ENCODE peak calls at places on chromosomes 12 and 14, in four cellular contexts. J is GM10248, I is Calu3, M is foreskin fibroblast. Q is an unnamed sample.

GRCh38 chr14:87966816-87967215 is 26.2 kb downstream of the GALC start:
- DNase-seq in J (no peak), I (no peak), M (peak; percentile 35), Q (no peak)

GRCh38 chr14:55158412-55158811 is 29.4 kb downstream of the LGALS3 start:
- DNase-seq in I (no peak), M (no peak), J (no peak), Q (no peak)

GRCh38 chr14:88625671-88626070 is 62.8 kb downstream of the ZC3H14 start:
- DNase-seq in J (no peak), M (no peak), I (no peak), Q (no peak)

GRCh38 chr14:76245097-76245496 is 93.4 kb downstream of the GPATCH2L start:
- DNase-seq in I (no peak), M (no peak), J (no peak), Q (no peak)

GRCh38 chr14:90288646-90289355 is 32.4 kb downstream of the PSMC1 start:
- DNase-seq in M (peak; percentile 71), J (peak; percentile 38), I (no peak), Q (no peak)

GRCh38 chr12:120090211-120090610 is 26.3 kb downstream of the RAB35 start:
- DNase-seq in M (no peak), I (no peak), J (no peak), Q (no peak)

GRCh38 chr12:71746983-71747611 is 7.6 kb upstream of the RAB21 start:
- DNase-seq in M (peak; percentile 80), J (peak; percentile 49), I (peak; percentile 61), Q (peak; percentile 39)

GRCh38 chr12:51997156-51997555 is 9.6 kb upstream of the TAMALIN start:
- DNase-seq in I (no peak), M (no peak), J (no peak), Q (no peak)

GRCh38 chr14:28671425-28671824 is 95.2 kb upstream of the FOXG1 start:
- DNase-seq in J (no peak), M (peak; percentile 50), I (no peak), Q (no peak)

GRCh38 chr12:124464062-124464461 is 103.3 kb downstream of the NCOR2 start:
- DNase-seq in M (peak; percentile 52), J (no peak), I (no peak), Q (no peak)

GRCh38 chr14:97107760-97108159 is 310.6 kb downstream of the VRK1 start:
- DNase-seq in J (no peak), I (no peak), M (no peak), Q (no peak)

GRCh38 chr12:106897082-106897481 is 58.6 kb upstream of the TMEM263 start:
- DNase-seq in I (peak; percentile 9), J (no peak), M (peak; percentile 42), Q (no peak)

GRCh38 chr12:22974865-22975264 is 349.9 kb downstream of the ETNK1 start:
- DNase-seq in I (no peak), J (no peak), M (peak; percentile 88), Q (no peak)

GRCh38 chr14:54919330-54919729 is 16.7 kb upstream of the GCH1 start:
- DNase-seq in J (no peak), I (no peak), M (no peak), Q (no peak)

GRCh38 chr14:73227812-73228781 is 9.2 kb upstream of the PAPLN start:
- DNase-seq in M (peak; percentile 82), I (peak; percentile 77), J (no peak), Q (no peak)

GRCh38 chr14:55133416-55133815 is 4.4 kb downstream of the LGALS3 start:
- DNase-seq in M (peak; percentile 45), J (no peak), I (no peak), Q (no peak)

GRCh38 chr12:8886515-8887284 is 27.6 kb upstream of the PHC1 start:
- DNase-seq in I (no peak), M (no peak), J (no peak), Q (no peak)

DNA sequence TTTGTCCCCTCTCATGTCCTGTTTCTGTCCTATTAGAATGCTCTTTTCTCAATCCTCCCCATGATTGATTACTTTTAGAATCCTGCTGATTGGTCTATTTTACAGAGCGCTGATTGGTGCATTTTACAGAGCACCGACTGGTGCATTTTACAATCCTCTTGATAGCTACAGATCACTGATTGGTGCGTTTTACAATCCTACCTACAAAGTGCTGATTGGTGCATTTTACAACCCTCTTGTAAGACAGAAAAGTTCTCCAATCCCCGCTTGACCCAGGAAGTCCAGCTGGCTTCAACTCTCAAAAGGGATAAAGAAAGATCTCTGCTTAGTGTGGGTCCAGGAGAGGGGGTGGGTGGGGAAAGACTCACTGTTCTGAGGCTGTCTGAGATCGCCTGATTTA is 71.3 kb downstream of the DHRS2 start:
- DNase-seq in J (no peak), I (no peak), M (no peak), Q (no peak)
- TF ChIP-seq CTCF in J (no peak), I (no peak), M (no peak), Q (no peak)

GRCh38 chr14:68217891-68218290 is 398.3 kb downstream of the RAD51B start:
- DNase-seq in I (no peak), J (no peak), M (no peak), Q (no peak)
- TF ChIP-seq CTCF in I (no peak), J (no peak), M (no peak), Q (no peak)

GRCh38 chr12:65192963-65193516 is 23.7 kb downstream of the LEMD3 start:
- DNase-seq in I (peak; percentile 1), J (no peak), M (no peak), Q (no peak)
- TF ChIP-seq CTCF in I (no peak), J (no peak), M (no peak), Q (no peak)

GRCh38 chr12:126021675-126022074 is 956.4 kb downstream of the AACS start:
- DNase-seq in J (no peak), M (no peak), I (no peak), Q (no peak)

GRCh38 chr12:126019385-126019784 is 954.1 kb downstream of the AACS start:
- DNase-seq in I (no peak), J (no peak), M (no peak), Q (no peak)
- TF ChIP-seq CTCF in I (no peak), J (no peak), M (no peak), Q (no peak)

GRCh38 chr12:14962180-14962579 is 779 bp upstream of the ARHGDIB start:
- DNase-seq in J (no peak), I (no peak), M (no peak), Q (no peak)

GRCh38 chr12:14960548-14961465 is 594 bp downstream of the ARHGDIB start:
- DNase-seq in I (peak; percentile 30), M (peak; percentile 21), J (no peak), Q (peak; percentile 51)

GRCh38 chr12:14962797-14963196 is 1.4 kb upstream of the ARHGDIB start:
- DNase-seq in M (no peak), J (no peak), I (no peak), Q (no peak)

GRCh38 chr12:14959916-14960315 is 1.5 kb downstream of the ARHGDIB start:
- DNase-seq in I (no peak), J (no peak), M (no peak), Q (no peak)

GRCh38 chr12:14961466-14962155 is at the start of gene ARHGDIB:
- DNase-seq in M (no peak), J (peak; percentile 45), I (no peak), Q (peak; percentile 94)
- TF ChIP-seq CTCF in M (no peak), J (no peak), I (no peak), Q (no peak)

GRCh38 chr12:93422050-93422449 is 19.7 kb downstream of the UBE2N start:
- DNase-seq in J (no peak), I (no peak), M (no peak), Q (no peak)

GRCh38 chr12:93415723-93416464 is 25.9 kb downstream of the UBE2N start:
- DNase-seq in J (peak; percentile 22), M (no peak), I (no peak), Q (no peak)

GRCh38 chr12:93417967-93418480 is 23.7 kb downstream of the UBE2N start:
- DNase-seq in J (no peak), M (no peak), I (no peak), Q (no peak)

DNA sequence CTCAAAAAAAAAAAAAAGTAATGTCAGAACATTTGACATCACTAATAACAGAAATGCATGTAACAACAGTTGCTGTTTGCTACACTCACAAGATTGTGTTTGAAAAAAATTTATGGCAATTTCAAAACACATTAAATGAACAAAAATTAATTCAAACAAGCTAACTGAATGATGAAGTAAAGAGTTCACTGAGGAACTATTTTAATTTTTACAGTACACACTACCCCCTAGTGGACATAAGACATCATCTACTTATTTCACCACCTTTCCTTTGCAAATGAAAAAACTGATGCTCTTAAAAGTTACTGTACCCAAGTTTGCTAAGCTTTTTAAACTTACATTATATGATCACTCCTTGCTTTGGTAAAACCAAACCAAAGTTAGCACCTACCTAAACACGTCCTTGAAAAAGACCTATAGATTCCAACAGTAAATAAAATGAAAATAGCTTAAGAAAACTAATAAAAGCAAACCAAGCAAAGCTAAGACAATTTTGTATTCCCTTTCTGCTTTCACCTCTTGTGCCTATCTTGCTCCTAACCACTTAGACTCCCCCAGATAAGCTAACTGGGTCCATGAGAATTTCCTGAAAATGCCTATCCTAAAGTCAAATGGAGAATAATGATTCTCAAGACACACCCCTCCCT is 22.2 kb downstream of the UBE2N start:
- DNase-seq in M (peak; percentile 69), J (peak; percentile 27), I (no peak), Q (no peak)
- TF ChIP-seq CTCF in M (peak; percentile 35), J (peak; percentile 53), I (peak; percentile 35), Q (peak; percentile 78)

DNA sequence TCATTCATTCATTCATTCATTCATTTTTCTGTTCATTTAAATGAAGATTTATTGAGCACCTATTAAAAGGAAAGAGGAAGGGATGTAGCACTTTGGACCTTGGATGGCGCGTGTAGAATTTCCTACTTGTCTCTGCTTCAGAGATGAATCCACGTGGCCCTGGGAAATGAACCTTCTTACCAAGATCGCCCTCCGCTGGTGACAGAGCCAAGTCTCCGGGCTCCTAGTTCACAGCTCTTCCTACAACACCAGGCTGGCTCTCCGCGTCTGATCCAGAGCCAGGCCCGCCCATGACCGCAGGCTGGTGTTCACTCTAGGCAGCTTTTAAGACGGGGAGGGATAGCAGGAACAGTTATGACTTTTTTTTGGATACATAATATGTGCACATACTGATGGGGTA is 70.9 kb upstream of the PIWIL1 start:
- DNase-seq in M (no peak), I (no peak), J (no peak), Q (no peak)
- TF ChIP-seq CTCF in M (no peak), I (no peak), J (no peak), Q (no peak)

GRCh38 chr12:14930299-14930698 is 8.0 kb downstream of the ERP27 start:
- DNase-seq in M (peak; percentile 17), I (no peak), J (no peak), Q (no peak)
- TF ChIP-seq CTCF in M (no peak), I (no peak), J (no peak), Q (no peak)

GRCh38 chr12:30965613-30965985 is 39.1 kb downstream of the TSPAN11 start:
- DNase-seq in J (no peak), I (peak; percentile 50), M (no peak), Q (no peak)
- TF ChIP-seq CTCF in J (no peak), I (no peak), M (peak; percentile 20), Q (no peak)